ENCODE peak calls at places on chromosomes 1 and 21, in seven cellular contexts. P is tibial artery, T is AG09309, S is A549, R is GM12865, A is IMR-90, H is foreskin fibroblast. J is an unnamed sample.

GRCh38 chr1:160124709-160125478 is 9.3 kb downstream of the ATP1A2 start:
- DNase-seq in P (no peak), T (peak; percentile 67), S (peak; percentile 90), R (no peak), A (peak; percentile 89), H (peak; percentile 89), J (peak; percentile 82)

GRCh38 chr21:21074305-21074704 is 76.1 kb downstream of the NCAM2 start:
- DNase-seq in P (no peak), T (no peak), S (no peak), R (no peak), A (no peak), H (no peak), J (no peak)

GRCh38 chr1:84759756-84760155 is 69.5 kb upstream of the SSX2IP start:
- DNase-seq in P (no peak), T (no peak), S (no peak), R (no peak), A (no peak), H (no peak), J (no peak)

GRCh38 chr1:17012775-17013501 is 1.2 kb upstream of the ATP13A2 start:
- DNase-seq in P (no peak), T (no peak), S (no peak), R (no peak), A (no peak), H (no peak), J (no peak)

GRCh38 chr1:170730443-170730842 is 66.5 kb downstream of the PRRX1 start:
- DNase-seq in P (no peak), T (no peak), S (no peak), R (no peak), A (peak; percentile 49), H (peak; percentile 81), J (no peak)

GRCh38 chr21:44530221-44530902 is 9.6 kb downstream of the KRTAP10-1 start:
- DNase-seq in P (peak; percentile 10), T (no peak), S (no peak), R (no peak), A (no peak), H (no peak), J (no peak)

GRCh38 chr1:210381934-210382333 is 53.2 kb downstream of the HHAT start:
- DNase-seq in P (no peak), T (no peak), S (no peak), R (no peak), A (no peak), H (no peak), J (no peak)

GRCh38 chr1:23930270-23930669 is 17.1 kb upstream of the CNR2 start:
- DNase-seq in P (no peak), T (no peak), S (no peak), R (no peak), A (no peak), H (no peak), J (no peak)

GRCh38 chr1:33268927-33269610 is 12.8 kb downstream of the ZNF362 start:
- DNase-seq in P (no peak), T (no peak), S (no peak), R (no peak), A (no peak), H (peak; percentile 52), J (no peak)

GRCh38 chr1:197965132-197965707 is 48.0 kb downstream of the LHX9 start:
- DNase-seq in P (no peak), T (no peak), S (no peak), R (no peak), A (peak; percentile 20), H (no peak), J (no peak)

GRCh38 chr1:150622219-150622975 is 7.0 kb downstream of the ENSA start:
- DNase-seq in P (peak; percentile 58), T (no peak), S (no peak), R (peak; percentile 47), A (no peak), H (no peak), J (no peak)

GRCh38 chr1:59076612-59077011 is 220.3 kb upstream of the FGGY start:
- DNase-seq in P (no peak), T (no peak), S (no peak), R (no peak), A (peak; percentile 34), H (peak; percentile 50), J (no peak)

GRCh38 chr1:24865168-24865567 is 64.9 kb downstream of the RUNX3 start:
- DNase-seq in P (no peak), T (no peak), S (no peak), R (no peak), A (no peak), H (no peak), J (no peak)

GRCh38 chr1:11641776-11642305 is 12.4 kb downstream of the FBXO2 start:
- DNase-seq in P (no peak), T (no peak), S (no peak), R (no peak), A (no peak), H (no peak), J (no peak)

GRCh38 chr1:201625711-201626300 is 86.9 kb downstream of the NAV1 start:
- DNase-seq in P (no peak), T (no peak), S (no peak), R (no peak), A (no peak), H (peak; percentile 55), J (no peak)

GRCh38 chr1:115727706-115728249 is 40.7 kb downstream of the CASQ2 start:
- DNase-seq in P (peak; percentile 85), T (peak; percentile 74), S (no peak), R (no peak), A (peak; percentile 75), H (peak; percentile 97), J (peak; percentile 65)

GRCh38 chr1:75615664-75616435 is 4.9 kb upstream of the SLC44A5 start:
- DNase-seq in P (peak; percentile 20), T (no peak), S (peak; percentile 10), R (no peak), A (peak; percentile 21), H (peak; percentile 69), J (no peak)

GRCh38 chr1:209428241-209428921 is 155.1 kb upstream of the CAMK1G start:
- DNase-seq in P (no peak), T (no peak), S (no peak), R (no peak), A (no peak), H (no peak), J (no peak)

GRCh38 chr1:47907192-47907528 is 90.0 kb downstream of the TRABD2B start:
- DNase-seq in P (no peak), T (no peak), S (no peak), R (no peak), A (no peak), H (no peak), J (no peak)

GRCh38 chr1:180258290-180258689 is 28.2 kb downstream of the LHX4 start:
- DNase-seq in P (no peak), T (no peak), S (no peak), R (no peak), A (no peak), H (no peak), J (no peak)

GRCh38 chr1:200625381-200625824 is 4.9 kb upstream of the KIF14 start:
- DNase-seq in P (no peak), T (no peak), S (no peak), R (peak; percentile 88), A (peak; percentile 56), H (peak; percentile 20), J (no peak)

GRCh38 chr1:227899820-227900449 is 47.8 kb downstream of the WNT9A start:
- DNase-seq in P (peak; percentile 18), T (no peak), S (no peak), R (no peak), A (no peak), H (no peak), J (no peak)

DNA sequence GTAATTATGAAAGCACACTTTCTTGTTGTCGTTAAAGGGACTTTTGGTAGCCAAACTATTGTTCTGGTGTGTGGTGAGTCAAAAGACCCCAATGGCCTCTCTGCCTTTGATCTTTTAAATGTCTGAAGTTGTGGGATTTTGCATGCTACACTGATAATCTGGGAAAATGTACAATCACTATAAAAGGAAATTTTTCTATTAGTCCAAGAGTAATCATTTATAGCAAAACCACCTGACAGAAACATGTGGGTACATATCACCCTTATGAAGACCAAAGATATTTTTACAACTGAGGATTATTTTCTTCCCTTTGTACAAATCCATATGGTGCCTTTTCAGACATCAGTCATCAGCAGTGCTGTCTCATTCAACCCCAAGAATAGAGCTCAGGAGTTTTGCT is 13.8 kb downstream of the GREM2 start:
- DNase-seq in P (no peak), T (no peak), S (no peak), R (no peak), A (no peak), H (peak; percentile 27), J (no peak)
- TF ChIP-seq CTCF in P (no peak), T (no peak), S (no peak), R (no peak), A (no peak), H (no peak), J (no peak)

GRCh38 chr1:8332806-8333205 is 14.9 kb downstream of the SLC45A1 start:
- DNase-seq in P (no peak), T (no peak), S (no peak), R (no peak), A (no peak), H (no peak), J (no peak)
- TF ChIP-seq CTCF in P (no peak), T (no peak), S (no peak), R (no peak), A (no peak), H (no peak), J (no peak)

DNA sequence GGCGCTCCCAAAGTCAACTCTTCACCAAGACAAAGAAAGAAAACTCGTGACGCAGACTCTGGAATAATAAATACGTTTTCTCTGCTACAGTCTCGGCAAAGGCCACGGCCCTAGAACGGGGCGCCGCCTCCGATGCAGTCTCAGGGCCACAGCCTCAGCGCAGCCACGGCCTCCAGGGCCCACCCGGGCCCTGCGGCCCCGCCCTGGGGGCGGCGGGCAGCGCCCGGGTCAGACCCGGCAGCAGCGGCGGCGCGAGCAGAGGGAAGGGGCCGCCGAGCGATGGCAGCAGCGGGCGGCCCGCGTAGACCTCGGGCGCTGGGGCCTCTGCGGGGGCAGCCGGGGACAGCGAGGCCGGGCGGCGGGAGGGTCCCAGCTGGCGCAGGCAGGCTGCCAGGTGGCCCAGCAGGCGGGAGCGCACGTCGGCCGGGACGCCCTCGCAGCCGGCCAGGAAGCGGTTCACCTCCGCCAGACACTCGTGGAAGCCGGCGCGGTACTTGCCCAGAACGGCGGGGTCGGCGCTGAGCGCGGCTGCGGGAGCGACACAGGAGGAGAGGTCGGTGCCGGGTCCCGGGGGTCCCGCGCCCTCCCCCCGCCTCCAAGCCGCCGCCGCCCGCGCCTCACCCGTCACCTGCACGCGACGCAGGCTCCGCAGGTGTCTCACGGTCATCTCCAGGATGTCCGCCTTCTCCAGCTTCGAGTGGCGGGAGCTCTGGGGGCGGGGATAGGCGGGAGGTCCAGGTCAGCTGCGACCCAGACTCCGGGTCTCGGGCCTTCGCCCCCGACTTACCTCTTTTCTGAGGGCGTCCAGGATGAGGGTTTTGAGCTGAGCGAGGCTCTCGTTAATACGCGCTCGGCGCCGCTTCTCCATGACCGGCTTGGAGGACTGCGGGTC is 746 bp downstream of the HES4 start:
- DNase-seq in P (no peak), T (no peak), S (no peak), R (no peak), A (peak; percentile 41), H (peak; percentile 49), J (no peak)
- TF ChIP-seq CTCF in P (no peak), T (no peak), S (no peak), R (no peak), A (peak; percentile 23), H (no peak), J (no peak)

DNA sequence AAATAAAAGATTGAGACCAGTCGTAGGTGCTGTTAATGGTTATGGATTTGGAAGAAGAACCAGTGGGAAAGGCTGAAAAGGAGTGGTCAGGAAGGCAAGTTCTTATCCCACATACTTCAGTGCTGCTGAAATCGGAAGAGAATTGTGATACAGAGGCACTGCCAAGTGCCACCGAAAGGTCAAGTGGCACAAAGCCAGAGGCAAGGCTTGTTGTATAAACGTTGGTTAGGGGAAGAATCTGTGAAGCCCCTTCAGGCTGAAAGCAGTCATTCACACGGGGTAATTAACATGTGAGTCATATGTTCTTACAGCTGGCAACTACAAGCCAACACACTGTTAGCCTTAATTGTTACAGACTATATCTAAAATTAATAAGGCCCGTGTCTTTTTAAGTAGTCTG is 48.8 kb downstream of the ZBTB40 start:
- DNase-seq in P (peak; percentile 34), T (no peak), S (no peak), R (no peak), A (peak; percentile 59), H (peak; percentile 69), J (peak; percentile 10)
- TF ChIP-seq CTCF in P (no peak), T (no peak), S (no peak), R (no peak), A (no peak), H (no peak), J (no peak)